ENCODE peak calls at places on chromosomes 1 and 21, in nine cellular contexts. Q is AG08396, H is HEK293T, O is ELF-1, U is nephron progenitor cell, A is AG04450, B is foreskin fibroblast, M is NCI-H1105 treated with DMSO at 0.1 percent for 48 hours, L is endothelial cell. J is an unnamed sample.

GRCh38 chr1:36224537-36225297 is 474 bp downstream of the THRAP3 start:
- DNase-seq in Q (peak), H (peak), O (peak), U (peak), A (peak), B (peak), M (peak), L (peak), J (peak)

GRCh38 chr1:206890690-206891089 is 6.6 kb upstream of the IL24 start:
- DNase-seq in Q (no peak), H (no peak), O (no peak), U (no peak), A (no peak), B (no peak), M (no peak), L (no peak), J (peak)

GRCh38 chr1:22184892-22185612 is 42.2 kb upstream of the WNT4 start:
- DNase-seq in Q (no peak), H (no peak), O (peak), U (peak), A (no peak), B (no peak), M (peak), L (peak), J (no peak)

GRCh38 chr1:47547753-47548152 is 109.9 kb downstream of the FOXD2 start:
- DNase-seq in Q (no peak), H (no peak), O (no peak), U (no peak), A (no peak), B (no peak), M (no peak), L (no peak), J (peak)

GRCh38 chr1:112358798-112359408 is 37.1 kb upstream of the CTTNBP2NL start:
- DNase-seq in Q (peak), H (peak), O (peak), U (peak), A (peak), B (peak), M (no peak), L (peak), J (peak)

GRCh38 chr1:17186216-17186894 is 18.6 kb upstream of the PADI1 start:
- DNase-seq in Q (no peak), H (no peak), O (no peak), U (no peak), A (no peak), B (no peak), M (no peak), L (no peak), J (no peak)

GRCh38 chr1:183051546-183051945 is 28.3 kb downstream of the LAMC1 start:
- DNase-seq in Q (no peak), H (no peak), O (peak), U (no peak), A (no peak), B (no peak), M (no peak), L (no peak), J (no peak)

GRCh38 chr21:42841156-42841915 is 38.0 kb downstream of the WDR4 start:
- DNase-seq in Q (no peak), H (no peak), O (no peak), U (no peak), A (no peak), B (no peak), M (no peak), L (no peak), J (no peak)

GRCh38 chr21:44263221-44263671 is 1.5 kb upstream of the DNMT3L start:
- DNase-seq in Q (no peak), H (no peak), O (peak), U (peak), A (no peak), B (no peak), M (no peak), L (no peak), J (no peak)

GRCh38 chr1:8899046-8899445 is 20.6 kb upstream of the ENO1 start:
- DNase-seq in Q (no peak), H (no peak), O (no peak), U (no peak), A (no peak), B (no peak), M (no peak), L (no peak), J (no peak)